ENCODE peak calls at places on chromosomes 12 and 14, in eight cellular contexts. K is MCF 10A; E is NCI-H2227 treated with DMSO at 0.1 percent for 48 hours; W is HS-5; T is activated naive CD4-positive, alpha-beta T cell treated with anti-CD3 and anti-CD28 coated beads, Interleukin-2, amount 50 U/mL, for 16 hours; A is astrocyte of the spinal cord; Z is epithelial cell of prostate; R is A172. C is an unnamed sample.

GRCh38 chr12:26410686-26411085 is 215.3 kb downstream of the SSPN start:
- DNase-seq in K (no peak), E (no peak), W (no peak), T (no peak), A (no peak), Z (no peak), R (no peak), C (no peak)

GRCh38 chr12:24034160-24034559 is 84.7 kb upstream of the SOX5 start:
- DNase-seq in K (peak), E (no peak), W (no peak), T (no peak), A (peak), Z (no peak), R (no peak), C (no peak)

GRCh38 chr12:56517854-56518253 is 3.8 kb upstream of the RBMS2 start:
- DNase-seq in K (peak), E (no peak), W (no peak), T (no peak), A (no peak), Z (no peak), R (no peak), C (peak)

GRCh38 chr14:99476864-99477263 is 3.8 kb downstream of the SETD3 start:
- DNase-seq in K (peak), E (no peak), W (no peak), T (no peak), A (no peak), Z (peak), R (no peak), C (peak)

GRCh38 chr14:38124496-38124895 is 83.2 kb upstream of the SSTR1 start:
- DNase-seq in K (no peak), E (no peak), W (no peak), T (no peak), A (no peak), Z (no peak), R (no peak), C (no peak)

GRCh38 chr12:52837341-52837741 is 3.2 kb upstream of the KRT79 start:
- DNase-seq in K (peak), E (no peak), W (peak), T (no peak), A (peak), Z (peak), R (peak), C (peak)

GRCh38 chr12:1890119-1890703 is 28.2 kb downstream of the CACNA2D4 start:
- DNase-seq in K (no peak), E (no peak), W (no peak), T (no peak), A (no peak), Z (no peak), R (no peak), C (no peak)

GRCh38 chr14:20707622-20708021 is 19.1 kb downstream of the ANG start:
- DNase-seq in K (no peak), E (no peak), W (no peak), T (no peak), A (no peak), Z (peak), R (peak), C (peak)

GRCh38 chr12:106127289-106128126 is 11.2 kb downstream of the NUAK1 start:
- DNase-seq in K (no peak), E (no peak), W (no peak), T (no peak), A (peak), Z (no peak), R (peak), C (no peak)

GRCh38 chr14:27090716-27091115 is 492.9 kb upstream of the NOVA1 start:
- DNase-seq in K (no peak), E (no peak), W (no peak), T (no peak), A (no peak), Z (no peak), R (no peak), C (no peak)

GRCh38 chr12:120971299-120972180 is 6.8 kb upstream of the HNF1A start:
- DNase-seq in K (peak), E (peak), W (peak), T (peak), A (peak), Z (no peak), R (peak), C (peak)

GRCh38 chr12:119589087-119589486 is 4.5 kb upstream of the TMEM233 start:
- DNase-seq in K (peak), E (no peak), W (no peak), T (no peak), A (peak), Z (no peak), R (no peak), C (no peak)

GRCh38 chr14:93173943-93174395 is 10.7 kb downstream of the MOAP1 start:
- DNase-seq in K (no peak), E (no peak), W (no peak), T (no peak), A (no peak), Z (no peak), R (peak), C (peak)

GRCh38 chr14:69153848-69154208 is 909 bp upstream of the DCAF5 start:
- DNase-seq in K (no peak), E (peak), W (no peak), T (no peak), A (no peak), Z (no peak), R (no peak), C (no peak)

GRCh38 chr12:52517888-52518287 is 2.3 kb downstream of the KRT5 start:
- DNase-seq in K (peak), E (no peak), W (no peak), T (no peak), A (no peak), Z (no peak), R (no peak), C (peak)

GRCh38 chr12:12081836-12082497 is 11.2 kb downstream of the BCL2L14 start:
- DNase-seq in K (peak), E (no peak), W (peak), T (no peak), A (peak), Z (no peak), R (peak), C (peak)

GRCh38 chr12:124277394-124278222 is 17.3 kb upstream of the RFLNA start:
- DNase-seq in K (no peak), E (no peak), W (no peak), T (no peak), A (no peak), Z (no peak), R (no peak), C (no peak)

GRCh38 chr12:530308-530707 is 70.6 kb downstream of the B4GALNT3 start:
- DNase-seq in K (peak), E (no peak), W (no peak), T (no peak), A (peak), Z (peak), R (peak), C (peak)

GRCh38 chr12:96710127-96710745 is 196.8 kb upstream of the NEDD1 start:
- DNase-seq in K (peak), E (no peak), W (no peak), T (no peak), A (no peak), Z (no peak), R (no peak), C (no peak)

GRCh38 chr12:68253504-68253903 is at the start of gene IL22:
- DNase-seq in K (no peak), E (no peak), W (no peak), T (no peak), A (no peak), Z (no peak), R (no peak), C (no peak)

C was measured in mammary epithelial cell.